ENCODE peak calls at places on chromosomes 5 and 9, in ten cellular contexts. F is fibroblast of pulmonary artery; V is AG09319; A is astrocyte; K is CD8-positive, alpha-beta T cell; L is astrocyte of the spinal cord; N is right atrium auricular region; Z is lung; Y is H1; T is left ventricle myocardium inferior. S is an unnamed sample.

GRCh38 chr9:137242329-137243204 is 1.5 kb downstream of the TUBB4B start:
- DNase-seq in A (no peak), T (no peak), Z (no peak), L (no peak), V (no peak), N (no peak), F (no peak), K (no peak), Y (no peak), S (no peak)

GRCh38 chr5:151483176-151483575 is 35.8 kb downstream of the SLC36A1 start:
- DNase-seq in Y (no peak), T (no peak), L (no peak), A (no peak), F (no peak), N (no peak), V (no peak), Z (no peak), K (no peak), S (no peak)

GRCh38 chr9:128372188-128372641 is 1.0 kb downstream of the URM1 start:
- DNase-seq in K (no peak), Z (no peak), L (no peak), V (no peak), F (no peak), A (no peak), T (no peak), Y (no peak), N (no peak), S (no peak)

GRCh38 chr9:97972753-97973152 is 10.4 kb upstream of the ANP32B start:
- DNase-seq in V (no peak), F (no peak), Z (no peak), Y (no peak), T (no peak), L (no peak), N (no peak), K (no peak), A (no peak), S (no peak)

GRCh38 chr9:108039491-108039890 is 549.9 kb upstream of the KLF4 start:
- DNase-seq in Y (no peak), K (no peak), Z (no peak), T (no peak), L (no peak), F (peak), V (no peak), N (no peak), A (no peak), S (no peak)

GRCh38 chr5:107231191-107231590 is 439.5 kb downstream of the EFNA5 start:
- DNase-seq in Y (no peak), N (no peak), A (no peak), Z (no peak), K (no peak), T (no peak), V (no peak), F (no peak), L (no peak), S (no peak)

GRCh38 chr5:133245191-133246052 is 193.6 kb downstream of the HSPA4 start:
- DNase-seq in V (no peak), Z (peak), A (peak), Y (peak), L (peak), N (no peak), K (no peak), F (peak), T (no peak), S (no peak)

GRCh38 chr9:92206490-92206889 is 87.0 kb downstream of the IARS1 start:
- DNase-seq in F (peak), V (no peak), L (peak), Y (no peak), A (no peak), N (no peak), K (no peak), T (no peak), Z (no peak), S (no peak)

GRCh38 chr5:40551706-40552557 is 127.8 kb upstream of the PTGER4 start:
- DNase-seq in V (peak), F (peak), L (peak), T (no peak), Y (peak), Z (peak), K (no peak), A (peak), N (no peak), S (no peak)

GRCh38 chr5:161850491-161850890 is 2.6 kb downstream of the GABRA1 start:
- DNase-seq in T (no peak), F (no peak), Y (no peak), Z (no peak), K (no peak), A (no peak), L (no peak), N (no peak), V (no peak), S (no peak)

GRCh38 chr5:668299-668995 is 24.7 kb downstream of the TPPP start:
- DNase-seq in N (no peak), L (no peak), V (no peak), K (no peak), Y (no peak), F (no peak), T (no peak), A (no peak), Z (no peak), S (no peak)

GRCh38 chr9:95666096-95666784 is 149.5 kb upstream of the PTCH1 start:
- DNase-seq in V (no peak), A (no peak), N (no peak), L (no peak), Y (no peak), T (no peak), Z (no peak), F (no peak), K (no peak), S (no peak)

GRCh38 chr5:142466195-142466951 is 141.6 kb upstream of the SPRY4 start:
- DNase-seq in F (peak), L (no peak), V (no peak), K (no peak), Y (no peak), A (peak), T (no peak), Z (no peak), N (no peak), S (no peak)

GRCh38 chr9:125534934-125535701 is 171.9 kb downstream of the MAPKAP1 start:
- DNase-seq in T (no peak), V (no peak), Y (no peak), L (no peak), F (no peak), A (no peak), Z (no peak), N (no peak), K (no peak), S (no peak)

GRCh38 chr9:17970285-17970684 is 391.4 kb downstream of the SH3GL2 start:
- DNase-seq in T (no peak), N (no peak), K (no peak), V (no peak), F (no peak), A (no peak), L (no peak), Z (no peak), Y (no peak), S (no peak)

GRCh38 chr9:8395022-8395421 is 595.4 kb upstream of the DMAC1 start:
- DNase-seq in F (no peak), K (no peak), Z (no peak), Y (no peak), T (no peak), V (no peak), A (no peak), L (no peak), N (no peak), S (no peak)

GRCh38 chr5:57302164-57302563 is 128.3 kb downstream of the GPBP1 start:
- DNase-seq in A (peak), Y (no peak), L (peak), T (no peak), F (peak), K (peak), V (no peak), Z (no peak), N (no peak), S (no peak)

GRCh38 chr5:58080573-58080972 is 379.3 kb downstream of the PLK2 start:
- DNase-seq in A (peak), N (no peak), L (peak), K (no peak), Z (no peak), Y (no peak), V (no peak), T (no peak), F (peak), S (no peak)

GRCh38 chr5:53425598-53426516 is 54.6 kb upstream of the FST start:
- DNase-seq in K (no peak), V (no peak), T (no peak), L (no peak), Z (no peak), Y (peak), N (no peak), A (peak), F (peak), S (no peak)

GRCh38 chr9:97924386-97924785 is 2.1 kb upstream of the TRMO start:
- DNase-seq in A (no peak), V (no peak), L (no peak), T (no peak), N (no peak), Y (no peak), F (no peak), Z (no peak), K (no peak), S (no peak)

GRCh38 chr9:87088192-87088591 is 140.9 kb upstream of the GAS1 start:
- DNase-seq in K (no peak), Z (no peak), Y (no peak), F (no peak), N (no peak), V (no peak), L (no peak), A (no peak), T (no peak), S (no peak)

GRCh38 chr5:74056789-74057164 is 430.8 kb downstream of the ARHGEF28 start:
- DNase-seq in L (peak), Z (no peak), V (no peak), F (peak), N (no peak), T (no peak), A (peak), Y (no peak), K (no peak), S (no peak)

GRCh38 chr5:176415240-176416122 is 858 bp downstream of the CLTB start:
- DNase-seq in Y (no peak), T (no peak), Z (peak), K (no peak), V (no peak), N (peak), A (peak), F (peak), L (peak), S (no peak)

GRCh38 chr5:1662559-1663043 is 137.0 kb downstream of the MRPL36 start:
- DNase-seq in N (peak), L (no peak), V (no peak), F (no peak), Z (peak), A (no peak), T (no peak), K (no peak), Y (no peak), S (peak)

GRCh38 chr5:147388171-147388977 is 121.5 kb downstream of the DPYSL3 start:
- DNase-seq in T (no peak), L (no peak), N (no peak), Y (no peak), F (no peak), A (no peak), Z (no peak), K (no peak), V (no peak), S (no peak)

GRCh38 chr5:159851053-159851452 is 65.2 kb upstream of the ADRA1B start:
- DNase-seq in N (no peak), V (no peak), Z (no peak), F (no peak), K (no peak), A (peak), Y (no peak), T (no peak), L (peak), S (no peak)

GRCh38 chr5:82692826-82693225 is 384.4 kb downstream of the TMEM167A start:
- DNase-seq in N (no peak), L (no peak), A (no peak), T (no peak), K (no peak), V (peak), Y (no peak), F (no peak), Z (no peak), S (no peak)

GRCh38 chr9:129278391-129279237 is 100.6 kb upstream of the IER5L start:
- DNase-seq in K (no peak), T (peak), Z (no peak), A (peak), L (peak), N (peak), V (no peak), Y (no peak), F (peak), S (peak)

GRCh38 chr5:66516535-66516934 is 79.7 kb upstream of the MAST4 start:
- DNase-seq in V (no peak), K (no peak), N (no peak), F (no peak), A (no peak), T (no peak), Y (no peak), L (no peak), Z (no peak), S (no peak)

GRCh38 chr5:31410089-31410488 is 121.8 kb downstream of the DROSHA start:
- DNase-seq in F (no peak), V (no peak), N (no peak), K (no peak), Y (no peak), T (no peak), A (no peak), L (no peak), Z (no peak), S (no peak)

GRCh38 chr5:172864747-172865146 is 30.7 kb downstream of the ERGIC1 start:
- DNase-seq in T (no peak), N (no peak), A (no peak), Y (no peak), Z (no peak), F (no peak), V (no peak), K (no peak), L (no peak), S (no peak)

GRCh38 chr5:172133359-172134029 is 54.5 kb downstream of the STK10 start:
- DNase-seq in L (peak), K (no peak), T (no peak), N (peak), Y (no peak), V (peak), F (peak), Z (peak), A (peak), S (no peak)

GRCh38 chr5:66362676-66363075 is 218.6 kb downstream of the SREK1 start:
- DNase-seq in F (no peak), Y (no peak), V (no peak), K (no peak), L (no peak), Z (no peak), N (no peak), T (no peak), A (no peak), S (no peak)

GRCh38 chr5:56316302-56316994 is 83.3 kb upstream of the ANKRD55 start:
- DNase-seq in F (no peak), T (no peak), A (no peak), V (no peak), Z (no peak), K (no peak), N (no peak), L (no peak), Y (no peak), S (no peak)

GRCh38 chr5:177388521-177389052 is 4.4 kb downstream of the SLC34A1 start:
- DNase-seq in Y (no peak), N (no peak), F (no peak), K (no peak), V (no peak), Z (no peak), L (no peak), A (no peak), T (no peak), S (no peak)

GRCh38 chr9:935348-935965 is 41.0 kb upstream of the DMRT3 start:
- DNase-seq in F (peak), K (no peak), V (no peak), A (no peak), Y (no peak), T (no peak), Z (peak), L (no peak), N (no peak), S (no peak)

GRCh38 chr9:2621678-2622360 is at the start of gene VLDLR:
- DNase-seq in N (no peak), V (no peak), F (peak), L (peak), K (no peak), Y (no peak), T (peak), Z (peak), A (no peak), S (peak)

GRCh38 chr5:40879163-40879942 is 29.9 kb upstream of the C7 start:
- DNase-seq in F (peak), L (peak), Z (no peak), A (peak), T (no peak), N (no peak), V (no peak), Y (no peak), K (no peak), S (no peak)

GRCh38 chr5:64576241-64576640 is 70.4 kb downstream of the RGS7BP start:
- DNase-seq in V (no peak), F (no peak), N (no peak), K (no peak), A (no peak), Z (no peak), T (no peak), L (no peak), Y (no peak), S (no peak)

GRCh38 chr9:27181381-27181780 is 72.4 kb downstream of the TEK start:
- DNase-seq in T (no peak), Z (no peak), V (no peak), Y (no peak), F (peak), A (peak), N (no peak), L (peak), K (no peak), S (no peak)

GRCh38 chr5:28346696-28347095 is 1308.3 kb upstream of the CDH9 start:
- DNase-seq in N (no peak), Z (no peak), L (no peak), A (no peak), F (no peak), V (no peak), T (no peak), Y (no peak), K (no peak), S (no peak)

GRCh38 chr5:28344803-28345433 is 1306.5 kb upstream of the CDH9 start:
- DNase-seq in T (no peak), N (no peak), V (no peak), K (no peak), L (peak), A (peak), Y (peak), Z (no peak), F (peak), S (no peak)
- TF ChIP-seq CTCF in T (peak), N (peak), V (no peak), K (no peak), L (peak), A (peak), Y (no peak), Z (no peak), F (peak), S (peak)

GRCh38 chr5:135880278-135880677 is 15.4 kb downstream of the IL9 start:
- DNase-seq in N (no peak), V (no peak), Y (peak), A (no peak), F (no peak), K (no peak), Z (no peak), L (no peak), T (no peak), S (no peak)
- TF ChIP-seq CTCF in N (no peak), V (peak), Y (peak), A (peak), F (peak), K (no peak), Z (no peak), L (peak), T (no peak), S (peak)

DNA sequence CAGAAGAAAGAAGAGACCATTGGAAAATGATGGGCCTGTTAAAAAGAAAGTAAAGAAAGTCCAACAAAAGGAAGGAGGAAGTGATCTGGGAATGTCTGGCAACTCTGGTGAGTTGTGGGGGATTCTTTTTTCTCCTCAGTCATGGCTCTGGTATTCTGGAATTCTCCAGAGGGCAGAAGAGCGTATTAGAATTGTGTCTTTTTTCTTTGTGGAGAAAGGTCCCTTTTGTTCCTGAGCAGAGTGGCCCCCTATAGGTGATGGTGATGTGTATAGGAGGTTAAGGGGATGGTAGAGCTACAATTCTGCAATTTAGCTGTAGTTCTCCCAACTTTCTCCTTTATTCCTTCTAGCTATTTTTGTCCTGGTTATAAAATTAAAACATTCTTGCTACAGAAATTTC is 1.6 kb upstream of the DHFR start:
- DNase-seq in K (no peak), A (peak), Y (no peak), F (no peak), L (no peak), T (no peak), N (no peak), V (no peak), Z (no peak), S (no peak)
- TF ChIP-seq CTCF in K (no peak), A (no peak), Y (no peak), F (no peak), L (no peak), T (no peak), N (no peak), V (no peak), Z (no peak), S (no peak)

GRCh38 chr9:79988126-79988525 is 416.4 kb downstream of the TLE4 start:
- DNase-seq in F (no peak), T (no peak), A (no peak), Y (no peak), L (no peak), N (no peak), K (no peak), V (no peak), Z (no peak), S (no peak)
- TF ChIP-seq CTCF in F (no peak), T (no peak), A (no peak), Y (no peak), L (no peak), N (no peak), K (no peak), V (no peak), Z (no peak), S (no peak)

GRCh38 chr5:143952809-143953208 is 140.8 kb downstream of the HMHB1 start:
- DNase-seq in L (no peak), T (no peak), V (no peak), Z (no peak), F (no peak), N (no peak), K (no peak), A (no peak), Y (no peak), S (no peak)

GRCh38 chr5:143955140-143955539 is 143.2 kb downstream of the HMHB1 start:
- DNase-seq in V (no peak), F (peak), A (peak), N (no peak), L (peak), K (no peak), Z (no peak), T (peak), Y (no peak), S (no peak)

GRCh38 chr5:143957455-143957854 is 145.5 kb downstream of the HMHB1 start:
- DNase-seq in L (no peak), Z (no peak), K (no peak), N (no peak), T (no peak), F (no peak), A (no peak), V (no peak), Y (no peak), S (no peak)
- TF ChIP-seq CTCF in L (peak), Z (no peak), K (no peak), N (no peak), T (peak), F (peak), A (peak), V (peak), Y (no peak), S (peak)

DNA sequence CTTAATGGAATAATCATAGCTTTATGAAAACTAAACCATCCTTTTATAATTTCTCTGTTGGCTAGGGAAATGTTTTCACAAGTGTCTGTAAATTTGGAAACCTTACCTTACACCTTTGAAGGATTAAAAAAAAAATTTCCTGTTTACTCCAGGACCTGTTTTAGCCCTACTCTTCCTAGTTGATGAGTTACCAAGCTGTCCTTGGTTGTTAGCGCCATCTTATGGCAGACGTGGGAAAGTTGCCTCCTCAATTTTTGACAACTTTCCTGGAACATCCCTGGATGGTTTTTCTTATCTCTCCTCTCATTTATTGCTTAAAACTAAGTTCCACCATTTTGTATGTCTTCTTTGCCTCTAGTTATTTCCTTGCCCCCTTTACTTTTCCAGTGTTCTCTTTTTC is 25.7 kb downstream of the ZSWIM6 start:
- DNase-seq in L (no peak), T (no peak), Y (no peak), N (no peak), A (no peak), K (no peak), V (no peak), F (no peak), Z (no peak), S (no peak)
- TF ChIP-seq CTCF in L (peak), T (peak), Y (no peak), N (peak), A (peak), K (peak), V (no peak), F (peak), Z (no peak), S (peak)